ENCODE peak calls at places on chromosomes 13 and 19, in ten cellular contexts. I is thyroid gland, K is tibial nerve, C is Peyer's patch, X is HCT116, N is adrenal gland, Z is transverse colon, M is body of pancreas, O is IMR-90, J is uterus. B is an unnamed sample.

GRCh38 chr13:24851546-24851945 is 87.6 kb downstream of the RNF17 start:
- DNase-seq in M (no peak), C (no peak), J (no peak), X (no peak), O (peak), K (no peak), Z (no peak), N (no peak), I (no peak), B (no peak)

GRCh38 chr19:32230441-32230840 is 115.0 kb upstream of the ZNF507 start:
- DNase-seq in K (no peak), M (no peak), Z (no peak), O (no peak), J (no peak), N (no peak), X (no peak), I (no peak), C (no peak), B (no peak)

GRCh38 chr19:46546194-46546896 is 50.7 kb upstream of the PNMA8B start:
- DNase-seq in X (no peak), K (peak), O (peak), J (no peak), N (peak), M (peak), C (no peak), I (peak), Z (peak), B (no peak)

GRCh38 chr19:32886241-32886640 is 16.7 kb upstream of the SLC7A9 start:
- DNase-seq in I (no peak), C (no peak), X (no peak), N (no peak), J (no peak), K (no peak), M (no peak), Z (no peak), O (no peak), B (peak)

GRCh38 chr19:47309038-47309437 is 623 bp upstream of the C5AR1 start:
- DNase-seq in Z (no peak), I (no peak), N (no peak), C (no peak), K (no peak), J (no peak), M (no peak), X (no peak), O (no peak), B (no peak)

GRCh38 chr13:80337011-80337688 is 3.8 kb downstream of the SPRY2 start:
- DNase-seq in I (no peak), C (peak), K (no peak), Z (peak), J (no peak), O (no peak), X (no peak), M (no peak), N (no peak), B (no peak)

GRCh38 chr13:65710514-65710913 is 1519.6 kb downstream of the PCDH9 start:
- DNase-seq in N (no peak), X (no peak), M (no peak), I (no peak), Z (no peak), K (no peak), O (no peak), J (no peak), C (no peak), B (no peak)

GRCh38 chr13:101751488-101751887 is 299.0 kb downstream of the ITGBL1 start:
- DNase-seq in N (no peak), J (no peak), O (peak), K (no peak), X (no peak), Z (no peak), M (no peak), I (no peak), C (no peak), B (no peak)

GRCh38 chr13:27770809-27771208 is 21.5 kb upstream of the GSX1 start:
- DNase-seq in N (peak), C (no peak), X (peak), K (no peak), I (no peak), M (peak), J (no peak), Z (peak), O (peak), B (no peak)

GRCh38 chr13:106530209-106530906 is 5.1 kb downstream of the EFNB2 start:
- DNase-seq in M (no peak), C (no peak), J (no peak), O (no peak), K (no peak), X (no peak), N (no peak), Z (peak), I (no peak), B (no peak)

GRCh38 chr19:13613447-13613846 is 107.2 kb upstream of the CACNA1A start:
- DNase-seq in X (no peak), J (no peak), Z (no peak), M (peak), K (no peak), I (no peak), N (no peak), C (peak), O (no peak), B (no peak)

GRCh38 chr19:17579523-17580244 is 24.2 kb downstream of the COLGALT1 start:
- DNase-seq in Z (peak), J (peak), I (peak), M (no peak), N (peak), C (peak), O (peak), X (peak), K (peak), B (peak)

GRCh38 chr19:7973883-7974282 is 30.4 kb upstream of the TIMM44 start:
- DNase-seq in N (no peak), C (no peak), X (no peak), J (no peak), K (no peak), M (no peak), O (no peak), Z (no peak), I (no peak), B (no peak)

GRCh38 chr19:55473201-55473600 is 3.2 kb upstream of the ZNF628 start:
- DNase-seq in N (no peak), O (no peak), J (no peak), I (no peak), C (no peak), Z (no peak), X (no peak), M (no peak), K (no peak), B (no peak)

GRCh38 chr13:26601669-26602068 is 44.2 kb downstream of the WASF3 start:
- DNase-seq in K (no peak), X (no peak), M (no peak), N (no peak), I (no peak), O (peak), Z (no peak), J (no peak), C (no peak), B (no peak)

GRCh38 chr13:97280478-97280877 is 58.3 kb downstream of the MBNL2 start:
- DNase-seq in Z (no peak), K (no peak), O (no peak), C (no peak), J (no peak), I (no peak), X (no peak), M (no peak), N (no peak), B (no peak)

GRCh38 chr13:70405266-70405665 is 297.0 kb upstream of the KLHL1 start:
- DNase-seq in I (no peak), C (no peak), N (no peak), J (no peak), O (no peak), X (no peak), Z (no peak), K (no peak), M (no peak), B (no peak)

GRCh38 chr13:23703241-23703640 is 133.0 kb downstream of the TNFRSF19 start:
- DNase-seq in N (no peak), Z (no peak), X (no peak), O (no peak), I (no peak), J (no peak), C (no peak), M (no peak), K (peak), B (no peak)

GRCh38 chr13:45396548-45397095 is 21.6 kb downstream of the SLC25A30 start:
- DNase-seq in Z (no peak), I (peak), J (no peak), O (peak), C (no peak), K (no peak), M (no peak), X (no peak), N (no peak), B (no peak)

GRCh38 chr13:103371271-103371670 is 305.1 kb upstream of the SLC10A2 start:
- DNase-seq in Z (no peak), O (no peak), K (no peak), I (no peak), C (no peak), X (no peak), N (no peak), J (no peak), M (no peak), B (no peak)

DNA sequence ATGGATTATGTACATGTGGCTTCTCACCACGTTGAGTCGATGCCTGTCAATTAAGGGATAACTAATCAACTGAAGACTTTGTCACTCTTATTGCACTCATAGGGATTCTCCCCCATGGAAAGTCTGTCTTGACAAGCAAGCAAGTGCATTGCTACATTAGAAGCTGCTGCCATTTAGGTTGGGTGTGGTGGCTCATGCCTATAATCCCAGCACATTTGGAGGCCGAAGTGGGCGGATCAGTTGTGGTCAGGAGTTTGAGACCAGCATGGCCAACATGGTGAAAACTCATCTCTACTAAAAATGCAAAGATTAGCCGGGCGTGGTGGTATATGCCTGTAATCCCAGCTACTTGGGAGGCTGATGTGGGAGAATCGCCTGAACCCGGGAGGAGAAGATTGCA is 18.3 kb upstream of the ZNF846 start:
- DNase-seq in I (no peak), O (no peak), K (no peak), M (no peak), J (no peak), N (no peak), X (no peak), C (no peak), Z (no peak), B (no peak)
- H3K4me3 ChIP-seq in I (no peak), O (no peak), K (no peak), M (no peak), J (no peak), N (no peak), X (peak), C (no peak), Z (no peak), B (no peak)

GRCh38 chr19:4368128-4368820 is 24.9 kb downstream of the MPND start:
- DNase-seq in N (no peak), Z (no peak), K (no peak), J (peak), M (no peak), O (peak), C (no peak), I (peak), X (no peak), B (no peak)
- TF ChIP-seq POLR2A in N (no peak), Z (no peak), K (no peak), J (no peak), M (no peak), O (no peak), C (no peak), I (no peak), X (no peak), B (no peak)

GRCh38 chr19:1943661-1944087 is 2.7 kb downstream of the CSNK1G2 start:
- DNase-seq in I (no peak), N (no peak), J (no peak), O (no peak), Z (no peak), X (no peak), C (no peak), K (no peak), M (no peak), B (no peak)
- H3K4me3 ChIP-seq in I (no peak), N (no peak), J (no peak), O (no peak), Z (no peak), X (no peak), C (no peak), K (no peak), M (no peak), B (no peak)

DNA sequence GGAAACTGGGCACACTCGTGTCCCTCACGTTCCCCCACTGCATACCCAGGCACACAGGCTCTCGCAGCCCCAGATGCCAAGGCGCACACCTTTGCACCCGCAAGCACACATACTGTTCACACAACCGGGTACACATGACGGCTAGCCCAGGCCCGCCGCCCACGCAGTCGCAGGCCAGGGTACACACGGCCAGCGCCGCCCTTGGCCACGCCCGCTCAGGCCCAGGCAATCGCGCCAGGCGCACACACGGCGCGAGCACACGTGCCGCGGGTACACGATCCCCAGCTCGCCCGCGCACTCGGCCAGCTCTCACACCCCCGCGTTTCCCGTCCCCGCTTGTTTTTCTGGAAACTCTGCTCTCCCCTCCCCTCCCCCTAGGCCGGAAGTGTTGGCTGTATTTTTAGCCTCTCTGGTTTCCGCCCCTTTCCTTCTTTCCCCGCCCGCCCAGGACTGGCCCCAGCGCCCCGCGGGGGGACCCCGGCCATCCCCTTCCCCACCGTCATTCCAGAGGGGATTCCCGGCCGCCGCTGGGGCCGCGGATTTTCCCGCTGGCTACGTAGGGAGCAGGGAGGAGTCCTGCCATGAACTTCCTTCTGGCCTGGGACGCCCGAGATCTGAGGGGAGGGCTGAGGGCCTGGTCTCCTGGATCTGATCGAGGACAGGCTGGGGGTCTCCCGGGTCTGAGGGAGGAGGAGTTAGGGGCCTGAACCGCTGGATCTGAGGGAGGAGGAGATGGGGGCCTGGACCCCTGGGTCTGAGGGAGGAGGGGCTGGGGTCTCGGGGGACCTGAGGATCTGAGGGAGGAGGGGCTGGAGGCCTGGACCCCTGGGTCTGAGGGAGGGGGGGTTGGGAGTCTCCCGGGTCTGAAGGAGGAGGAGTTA is 4.0 kb upstream of the ZFP36 start:
- DNase-seq in M (peak), J (peak), N (peak), I (peak), C (peak), O (peak), K (peak), Z (peak), X (peak), B (peak)
- TF ChIP-seq POLR2A in M (peak), J (peak), N (no peak), I (peak), C (peak), O (peak), K (peak), Z (peak), X (peak), B (peak)

GRCh38 chr13:113123226-113124150 is 889 bp downstream of the F10 start:
- DNase-seq in J (no peak), I (no peak), M (no peak), C (peak), Z (no peak), K (no peak), X (no peak), N (no peak), O (no peak), B (no peak)
- H3K4me3 ChIP-seq in J (no peak), I (no peak), M (no peak), C (peak), Z (no peak), K (peak), X (peak), N (no peak), O (peak), B (no peak)

GRCh38 chr19:35717665-35718344 is at the start of gene KMT2B:
- DNase-seq in O (no peak), C (peak), X (no peak), I (no peak), K (peak), Z (peak), J (peak), N (no peak), M (no peak), B (no peak)
- TF ChIP-seq POLR2A in O (no peak), C (no peak), X (no peak), I (no peak), K (peak), Z (no peak), J (peak), N (no peak), M (no peak), B (no peak)

GRCh38 chr19:48418317-48419064 is 25.0 kb downstream of the GRIN2D start:
- DNase-seq in J (no peak), I (no peak), O (peak), X (no peak), M (no peak), C (no peak), K (no peak), Z (no peak), N (no peak), B (no peak)
- H3K4me3 ChIP-seq in J (no peak), I (no peak), O (no peak), X (no peak), M (no peak), C (no peak), K (no peak), Z (no peak), N (no peak), B (no peak)